ENCODE peak calls at places on chromosome 16, in six cellular contexts. One of them, this sample, is unnamed. For H3K4me1, the result is how much of the 10 kb centered on the place peaks cover.

GRCh38 chr16:70700101-70701020 is 14.5 kb upstream of the MTSS2 start:
- DNase-seq in effector memory CD4-positive, alpha-beta T cell: no peak
- DNase-seq in ovary: no peak
- DNase-seq in stomach: no peak
- DNase-seq in mesendoderm: no peak
- DNase-seq in pancreas: no peak
- DNase-seq in this sample: peak

GRCh38 chr16:57541754-57542435 is 548 bp upstream of the ADGRG5 start:
- DNase-seq in effector memory CD4-positive, alpha-beta T cell: no peak
- DNase-seq in ovary: no peak
- DNase-seq in stomach: no peak
- DNase-seq in mesendoderm: no peak
- DNase-seq in pancreas: no peak
- DNase-seq in this sample: no peak

GRCh38 chr16:83233153-83233552 is 574.6 kb upstream of the HSBP1 start:
- DNase-seq in effector memory CD4-positive, alpha-beta T cell: no peak
- DNase-seq in ovary: no peak
- DNase-seq in stomach: no peak
- DNase-seq in mesendoderm: no peak
- DNase-seq in pancreas: no peak
- DNase-seq in this sample: no peak

GRCh38 chr16:76195648-76196047 is 81.6 kb upstream of the CNTNAP4 start:
- DNase-seq in effector memory CD4-positive, alpha-beta T cell: no peak
- DNase-seq in ovary: no peak
- DNase-seq in stomach: no peak
- DNase-seq in mesendoderm: no peak
- DNase-seq in pancreas: no peak
- DNase-seq in this sample: no peak

GRCh38 chr16:67882374-67883145 is 2.1 kb upstream of the NRN1L start:
- DNase-seq in effector memory CD4-positive, alpha-beta T cell: no peak
- DNase-seq in ovary: no peak
- DNase-seq in stomach: no peak
- DNase-seq in mesendoderm: no peak
- DNase-seq in pancreas: no peak
- DNase-seq in this sample: peak

GRCh38 chr16:81493755-81494433 is 49.3 kb downstream of the CMIP start:
- DNase-seq in effector memory CD4-positive, alpha-beta T cell: peak
- DNase-seq in ovary: no peak
- DNase-seq in stomach: peak
- DNase-seq in mesendoderm: peak
- DNase-seq in pancreas: peak
- DNase-seq in this sample: no peak

GRCh38 chr16:73066927-73067670 is 19.2 kb upstream of the ZFHX3 start:
- DNase-seq in effector memory CD4-positive, alpha-beta T cell: no peak
- DNase-seq in ovary: no peak
- DNase-seq in stomach: no peak
- DNase-seq in mesendoderm: no peak
- DNase-seq in pancreas: no peak
- DNase-seq in this sample: no peak

GRCh38 chr16:57938936-57939871 is 31.7 kb downstream of the CNGB1 start:
- DNase-seq in effector memory CD4-positive, alpha-beta T cell: no peak
- DNase-seq in ovary: no peak
- DNase-seq in stomach: peak
- DNase-seq in mesendoderm: peak
- DNase-seq in pancreas: no peak
- DNase-seq in this sample: peak

GRCh38 chr16:35557731-35558130 is 2098.3 kb downstream of the TP53TG3F start:
- DNase-seq in effector memory CD4-positive, alpha-beta T cell: no peak
- DNase-seq in ovary: no peak
- DNase-seq in stomach: no peak
- DNase-seq in mesendoderm: no peak
- DNase-seq in pancreas: no peak
- DNase-seq in this sample: no peak

GRCh38 chr16:22188595-22189442 is 17.3 kb upstream of the EEF2K start:
- DNase-seq in effector memory CD4-positive, alpha-beta T cell: peak
- DNase-seq in ovary: peak
- DNase-seq in stomach: peak
- DNase-seq in mesendoderm: peak
- DNase-seq in pancreas: peak
- DNase-seq in this sample: peak

GRCh38 chr16:1763521-1764511 is 7.5 kb downstream of the NME3 start:
- DNase-seq in effector memory CD4-positive, alpha-beta T cell: no peak
- DNase-seq in ovary: no peak
- DNase-seq in stomach: no peak
- DNase-seq in mesendoderm: peak
- DNase-seq in pancreas: no peak
- DNase-seq in this sample: no peak

GRCh38 chr16:88925540-88925887 is 51.5 kb downstream of the CBFA2T3 start:
- DNase-seq in effector memory CD4-positive, alpha-beta T cell: no peak
- DNase-seq in ovary: no peak
- DNase-seq in stomach: no peak
- DNase-seq in mesendoderm: no peak
- DNase-seq in pancreas: no peak
- DNase-seq in this sample: no peak

GRCh38 chr16:88922826-88923410 is 54.1 kb downstream of the CBFA2T3 start:
- DNase-seq in effector memory CD4-positive, alpha-beta T cell: no peak
- DNase-seq in ovary: no peak
- DNase-seq in stomach: no peak
- DNase-seq in mesendoderm: no peak
- DNase-seq in pancreas: no peak
- DNase-seq in this sample: no peak

GRCh38 chr16:88923450-88923849 is 53.6 kb downstream of the CBFA2T3 start:
- DNase-seq in effector memory CD4-positive, alpha-beta T cell: no peak
- DNase-seq in ovary: no peak
- DNase-seq in stomach: no peak
- DNase-seq in mesendoderm: no peak
- DNase-seq in pancreas: no peak
- DNase-seq in this sample: no peak

GRCh38 chr16:88924834-88925539 is 52.0 kb downstream of the CBFA2T3 start:
- DNase-seq in effector memory CD4-positive, alpha-beta T cell: no peak
- DNase-seq in ovary: no peak
- DNase-seq in stomach: no peak
- DNase-seq in mesendoderm: peak
- DNase-seq in pancreas: peak
- DNase-seq in this sample: no peak

DNA sequence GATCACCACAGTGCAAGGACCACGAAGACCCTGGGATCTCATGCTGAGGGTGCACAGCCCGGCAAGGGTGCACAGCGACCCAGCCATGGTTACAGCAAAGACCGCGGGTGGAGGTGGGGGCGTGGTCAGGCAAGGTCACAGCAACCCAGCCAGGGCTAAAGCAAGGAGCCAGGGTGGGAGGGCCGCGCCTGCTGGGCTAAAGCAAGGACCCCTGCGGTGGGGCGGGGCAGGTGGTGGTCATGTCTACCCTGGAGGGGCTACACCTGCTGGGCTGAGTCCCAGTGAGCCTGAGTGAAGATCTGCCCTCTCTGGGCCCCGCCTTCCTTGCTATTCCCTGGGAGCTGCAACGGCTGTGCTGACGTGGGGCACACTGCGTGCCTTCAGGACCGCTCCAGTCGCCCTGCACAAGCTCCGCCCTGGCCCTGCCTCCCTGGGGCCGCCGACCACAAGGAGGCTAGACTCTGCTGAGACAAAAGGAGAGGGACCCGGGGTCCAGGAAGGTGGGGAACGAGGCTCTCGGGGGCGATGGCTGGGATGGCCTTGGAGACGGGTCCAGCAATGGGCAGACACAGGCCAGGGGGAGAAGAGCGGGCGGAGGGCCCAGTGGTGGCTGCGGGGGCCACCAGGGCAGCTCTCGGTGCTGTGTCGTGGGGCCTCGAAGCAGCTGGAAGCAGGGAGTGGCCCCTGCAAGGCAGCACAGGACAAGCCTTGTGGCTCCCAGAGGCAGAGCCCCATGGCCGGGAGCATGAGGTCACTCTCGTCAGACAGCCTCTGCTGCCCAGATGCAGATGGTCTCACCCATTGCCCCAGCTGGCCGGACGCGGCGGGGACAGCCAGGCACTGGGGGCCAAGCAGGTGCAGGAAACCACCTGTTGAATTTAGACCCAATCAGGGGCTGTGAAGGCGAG is 52.8 kb downstream of the CBFA2T3 start:
- DNase-seq in effector memory CD4-positive, alpha-beta T cell: no peak
- DNase-seq in ovary: no peak
- DNase-seq in stomach: no peak
- DNase-seq in mesendoderm: peak
- DNase-seq in pancreas: peak
- DNase-seq in this sample: no peak
- H3K4me3 ChIP-seq in effector memory CD4-positive, alpha-beta T cell: no peak
- H3K4me3 ChIP-seq in ovary: no peak
- H3K4me3 ChIP-seq in stomach: no peak
- H3K4me3 ChIP-seq in mesendoderm: no peak
- H3K4me3 ChIP-seq in pancreas: no peak
- H3K4me3 ChIP-seq in this sample: no peak

GRCh38 chr16:87856796-87857228 is 12.5 kb downstream of the SLC7A5 start:
- DNase-seq in effector memory CD4-positive, alpha-beta T cell: no peak
- DNase-seq in ovary: no peak
- DNase-seq in stomach: no peak
- DNase-seq in mesendoderm: no peak
- DNase-seq in pancreas: no peak
- DNase-seq in this sample: no peak
- H3K4me1 ChIP-seq in effector memory CD4-positive, alpha-beta T cell: under half
- H3K4me1 ChIP-seq in ovary: under half
- H3K4me1 ChIP-seq in stomach: half or more
- H3K4me1 ChIP-seq in mesendoderm: under half
- H3K4me1 ChIP-seq in pancreas: under half
- H3K4me1 ChIP-seq in this sample: half or more

GRCh38 chr16:88373927-88374492 is 8.7 kb upstream of the ZNF469 start:
- DNase-seq in effector memory CD4-positive, alpha-beta T cell: no peak
- DNase-seq in ovary: no peak
- DNase-seq in stomach: no peak
- DNase-seq in mesendoderm: no peak
- DNase-seq in pancreas: no peak
- DNase-seq in this sample: no peak

GRCh38 chr16:88376053-88376834 is 6.5 kb upstream of the ZNF469 start:
- DNase-seq in effector memory CD4-positive, alpha-beta T cell: no peak
- DNase-seq in ovary: no peak
- DNase-seq in stomach: no peak
- DNase-seq in mesendoderm: no peak
- DNase-seq in pancreas: no peak
- DNase-seq in this sample: peak

GRCh38 chr16:88376835-88377726 is 5.7 kb upstream of the ZNF469 start:
- DNase-seq in effector memory CD4-positive, alpha-beta T cell: no peak
- DNase-seq in ovary: no peak
- DNase-seq in stomach: no peak
- DNase-seq in mesendoderm: no peak
- DNase-seq in pancreas: no peak
- DNase-seq in this sample: peak

GRCh38 chr16:88374736-88375135 is 8.0 kb upstream of the ZNF469 start:
- DNase-seq in effector memory CD4-positive, alpha-beta T cell: no peak
- DNase-seq in ovary: no peak
- DNase-seq in stomach: no peak
- DNase-seq in mesendoderm: no peak
- DNase-seq in pancreas: no peak
- DNase-seq in this sample: no peak

DNA sequence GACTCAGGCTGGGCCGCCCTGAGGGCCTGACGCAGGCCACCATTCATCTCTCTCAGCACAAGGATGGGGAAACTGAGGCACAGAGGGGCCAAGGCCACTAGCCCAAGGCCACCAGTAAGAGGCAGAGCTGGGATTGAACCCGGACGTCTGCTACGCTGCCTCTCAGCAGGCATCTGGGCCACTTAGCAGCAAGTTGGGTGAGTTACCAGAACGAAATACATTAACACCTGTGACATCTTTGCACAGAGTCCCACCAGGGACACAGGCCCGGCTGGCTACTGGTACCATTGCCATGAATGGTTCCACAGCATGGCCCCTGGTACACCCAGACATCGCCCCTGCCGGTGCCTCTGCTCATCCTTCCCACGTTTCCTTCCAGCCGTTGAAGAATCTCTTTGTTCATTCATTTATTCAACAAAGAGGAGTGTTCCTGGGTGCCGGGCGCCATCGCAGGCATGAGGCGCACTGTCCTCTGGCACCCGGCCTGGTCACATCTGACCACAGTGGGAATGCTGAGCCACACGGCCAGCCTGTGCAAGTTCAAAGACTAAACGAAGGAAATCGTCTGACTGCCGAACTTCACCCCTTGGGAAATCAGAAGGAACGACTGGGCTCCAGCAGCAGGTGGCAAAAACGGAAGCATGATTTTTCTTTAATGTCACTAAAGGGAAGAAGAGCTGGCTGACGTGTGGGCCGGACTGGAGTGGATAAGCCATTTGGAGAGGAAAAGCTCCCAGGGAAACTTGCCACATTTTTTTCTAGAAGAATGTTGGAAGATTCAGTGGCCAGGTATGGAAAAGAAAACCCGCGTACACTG is 7.3 kb upstream of the ZNF469 start:
- DNase-seq in effector memory CD4-positive, alpha-beta T cell: no peak
- DNase-seq in ovary: no peak
- DNase-seq in stomach: no peak
- DNase-seq in mesendoderm: no peak
- DNase-seq in pancreas: no peak
- DNase-seq in this sample: peak
- H3K4me3 ChIP-seq in effector memory CD4-positive, alpha-beta T cell: no peak
- H3K4me3 ChIP-seq in ovary: no peak
- H3K4me3 ChIP-seq in stomach: no peak
- H3K4me3 ChIP-seq in mesendoderm: no peak
- H3K4me3 ChIP-seq in pancreas: no peak
- H3K4me3 ChIP-seq in this sample: no peak

GRCh38 chr16:85176541-85177447 is 64.5 kb upstream of the CIBAR2 start:
- DNase-seq in effector memory CD4-positive, alpha-beta T cell: no peak
- DNase-seq in ovary: no peak
- DNase-seq in stomach: no peak
- DNase-seq in mesendoderm: no peak
- DNase-seq in pancreas: no peak
- DNase-seq in this sample: no peak

GRCh38 chr16:85173981-85174751 is 61.9 kb upstream of the CIBAR2 start:
- DNase-seq in effector memory CD4-positive, alpha-beta T cell: no peak
- DNase-seq in ovary: no peak
- DNase-seq in stomach: peak
- DNase-seq in mesendoderm: peak
- DNase-seq in pancreas: no peak
- DNase-seq in this sample: no peak

GRCh38 chr16:85177448-85177846 is 65.2 kb upstream of the CIBAR2 start:
- DNase-seq in effector memory CD4-positive, alpha-beta T cell: no peak
- DNase-seq in ovary: no peak
- DNase-seq in stomach: no peak
- DNase-seq in mesendoderm: no peak
- DNase-seq in pancreas: no peak
- DNase-seq in this sample: no peak

GRCh38 chr16:85174871-85175723 is 62.8 kb upstream of the CIBAR2 start:
- DNase-seq in effector memory CD4-positive, alpha-beta T cell: no peak
- DNase-seq in ovary: no peak
- DNase-seq in stomach: no peak
- DNase-seq in mesendoderm: no peak
- DNase-seq in pancreas: no peak
- DNase-seq in this sample: no peak

DNA sequence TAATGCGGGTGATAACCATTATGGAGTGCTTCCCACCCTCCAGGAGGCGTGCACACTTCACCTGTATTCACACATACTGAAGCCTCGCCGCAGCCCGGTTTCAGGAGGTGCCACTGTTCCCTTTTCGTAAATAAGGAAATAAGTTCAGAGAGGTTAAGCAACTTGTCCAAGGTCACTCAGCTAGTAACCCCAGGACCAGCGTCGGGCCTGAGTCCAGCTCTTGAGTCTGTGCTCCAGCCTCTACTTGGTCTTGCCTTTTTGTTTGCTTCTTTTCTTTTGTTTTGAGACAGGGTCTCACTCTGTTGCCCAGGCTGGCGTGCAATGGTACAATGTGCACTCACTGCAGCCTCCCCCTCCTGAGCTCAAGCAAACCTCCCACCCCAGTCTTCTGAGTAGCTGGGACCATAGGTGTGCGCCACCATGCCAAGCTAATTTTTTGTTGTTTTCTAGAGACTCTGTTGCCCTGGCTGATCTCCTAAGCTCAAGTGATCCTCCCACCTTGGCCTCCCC is 63.5 kb upstream of the CIBAR2 start:
- DNase-seq in effector memory CD4-positive, alpha-beta T cell: no peak
- DNase-seq in ovary: no peak
- DNase-seq in stomach: no peak
- DNase-seq in mesendoderm: no peak
- DNase-seq in pancreas: no peak
- DNase-seq in this sample: no peak
- H3K4me1 ChIP-seq in effector memory CD4-positive, alpha-beta T cell: under half
- H3K4me1 ChIP-seq in ovary: under half
- H3K4me1 ChIP-seq in stomach: under half
- H3K4me1 ChIP-seq in mesendoderm: under half
- H3K4me1 ChIP-seq in pancreas: under half
- H3K4me1 ChIP-seq in this sample: half or more

This sample was measured in left ventricle myocardium inferior.